ENCODE peak calls at places on chromosome 20, in eight cellular contexts. K is thoracic aorta; A is esophagus squamous epithelium; S is right lobe of liver; H is CD4-positive, alpha-beta T cell; M is OCI-LY7; O is pancreas; Q is HFFc6. E is an unnamed sample.

GRCh38 chr20:37529214-37529967 is 1.7 kb upstream of the BLCAP start:
- DNase-seq in K (no peak), A (no peak), S (no peak), H (no peak), M (peak; percentile 34), O (no peak), Q (no peak), E (no peak)

GRCh38 chr20:38001981-38002380 is 31.3 kb downstream of the TTI1 start:
- DNase-seq in K (no peak), A (no peak), S (no peak), H (peak; percentile 13), M (no peak), O (no peak), Q (no peak), E (no peak)

GRCh38 chr20:36717657-36718056 is 28.2 kb downstream of the NDRG3 start:
- DNase-seq in K (no peak), A (no peak), S (no peak), H (no peak), M (peak; percentile 31), O (no peak), Q (peak; percentile 2), E (no peak)

GRCh38 chr20:35271904-35272303 is 6.0 kb downstream of the MMP24OS start:
- DNase-seq in K (no peak), A (no peak), S (no peak), H (no peak), M (no peak), O (no peak), Q (peak; percentile 61), E (no peak)

GRCh38 chr20:310645-311044 is 13.3 kb downstream of the ZCCHC3 start:
- DNase-seq in K (no peak), A (no peak), S (no peak), H (no peak), M (no peak), O (no peak), Q (no peak), E (no peak)

GRCh38 chr20:50496773-50497375 is 13.3 kb upstream of the PTPN1 start:
- DNase-seq in K (no peak), A (no peak), S (no peak), H (no peak), M (no peak), O (no peak), Q (peak; percentile 44), E (no peak)

GRCh38 chr20:35768731-35769664 is 2.8 kb upstream of the PHF20 start:
- DNase-seq in K (peak; percentile 92), A (peak; percentile 40), S (peak; percentile 91), H (peak; percentile 17), M (no peak), O (peak; percentile 79), Q (peak; percentile 98), E (peak; percentile 55)

GRCh38 chr20:53940883-53941546 is 129.4 kb downstream of the BCAS1 start:
- DNase-seq in K (no peak), A (no peak), S (no peak), H (no peak), M (peak; percentile 44), O (no peak), Q (peak; percentile 91), E (peak; percentile 45)

GRCh38 chr20:48634641-48635040 is 193.2 kb downstream of the PREX1 start:
- DNase-seq in K (no peak), A (no peak), S (peak; percentile 13), H (no peak), M (no peak), O (no peak), Q (no peak), E (no peak)

GRCh38 chr20:33317424-33318095 is 34.5 kb downstream of the BPIFB1 start:
- DNase-seq in K (no peak), A (no peak), S (no peak), H (no peak), M (no peak), O (no peak), Q (no peak), E (no peak)

GRCh38 chr20:38962898-38963484 is 847 bp downstream of the DHX35 start:
- DNase-seq in K (no peak), A (no peak), S (no peak), H (no peak), M (peak; percentile 14), O (no peak), Q (no peak), E (no peak)

GRCh38 chr20:51383891-51384510 is 158.5 kb downstream of the NFATC2 start:
- DNase-seq in K (no peak), A (no peak), S (no peak), H (no peak), M (no peak), O (no peak), Q (no peak), E (no peak)

GRCh38 chr20:53911301-53911700 is 159.1 kb downstream of the BCAS1 start:
- DNase-seq in K (no peak), A (no peak), S (no peak), H (no peak), M (no peak), O (no peak), Q (no peak), E (no peak)

GRCh38 chr20:33859157-33859695 is 48.1 kb downstream of the CHMP4B start:
- DNase-seq in K (no peak), A (no peak), S (no peak), H (peak; percentile 39), M (peak; percentile 66), O (no peak), Q (no peak), E (no peak)

GRCh38 chr20:1332749-1333300 is 3.9 kb upstream of the SDCBP2 start:
- DNase-seq in K (no peak), A (no peak), S (no peak), H (no peak), M (no peak), O (no peak), Q (no peak), E (no peak)

GRCh38 chr20:3250091-3250504 is 11.1 kb upstream of the SLC4A11 start:
- DNase-seq in K (no peak), A (no peak), S (no peak), H (no peak), M (no peak), O (no peak), Q (no peak), E (peak; percentile 19)

GRCh38 chr20:62887147-62887859 is 25.7 kb upstream of the TCFL5 start:
- DNase-seq in K (no peak), A (no peak), S (peak; percentile 63), H (peak; percentile 41), M (no peak), O (no peak), Q (peak; percentile 84), E (no peak)

GRCh38 chr20:40970218-40970617 is 58.4 kb upstream of the TOP1 start:
- DNase-seq in K (no peak), A (no peak), S (no peak), H (no peak), M (no peak), O (no peak), Q (no peak), E (no peak)

GRCh38 chr20:49138431-49138830 is 49.7 kb downstream of the STAU1 start:
- DNase-seq in K (no peak), A (no peak), S (no peak), H (no peak), M (no peak), O (no peak), Q (no peak), E (no peak)

GRCh38 chr20:31934968-31935764 is 16.7 kb downstream of the PDRG1 start:
- DNase-seq in K (no peak), A (no peak), S (no peak), H (no peak), M (peak; percentile 48), O (no peak), Q (no peak), E (no peak)
- TF ChIP-seq CTCF in K (no peak), A (no peak), S (no peak), H (no peak), M (peak; percentile 62), O (no peak), Q (peak; percentile 14), E (no peak)

GRCh38 chr20:7272512-7272911 is 505.0 kb downstream of the BMP2 start:
- DNase-seq in K (no peak), A (no peak), S (no peak), H (no peak), M (no peak), O (no peak), Q (no peak), E (no peak)
- TF ChIP-seq CTCF in K (no peak), A (no peak), S (peak; percentile 61), H (no peak), M (peak; percentile 51), O (no peak), Q (no peak), E (peak; percentile 41)

DNA sequence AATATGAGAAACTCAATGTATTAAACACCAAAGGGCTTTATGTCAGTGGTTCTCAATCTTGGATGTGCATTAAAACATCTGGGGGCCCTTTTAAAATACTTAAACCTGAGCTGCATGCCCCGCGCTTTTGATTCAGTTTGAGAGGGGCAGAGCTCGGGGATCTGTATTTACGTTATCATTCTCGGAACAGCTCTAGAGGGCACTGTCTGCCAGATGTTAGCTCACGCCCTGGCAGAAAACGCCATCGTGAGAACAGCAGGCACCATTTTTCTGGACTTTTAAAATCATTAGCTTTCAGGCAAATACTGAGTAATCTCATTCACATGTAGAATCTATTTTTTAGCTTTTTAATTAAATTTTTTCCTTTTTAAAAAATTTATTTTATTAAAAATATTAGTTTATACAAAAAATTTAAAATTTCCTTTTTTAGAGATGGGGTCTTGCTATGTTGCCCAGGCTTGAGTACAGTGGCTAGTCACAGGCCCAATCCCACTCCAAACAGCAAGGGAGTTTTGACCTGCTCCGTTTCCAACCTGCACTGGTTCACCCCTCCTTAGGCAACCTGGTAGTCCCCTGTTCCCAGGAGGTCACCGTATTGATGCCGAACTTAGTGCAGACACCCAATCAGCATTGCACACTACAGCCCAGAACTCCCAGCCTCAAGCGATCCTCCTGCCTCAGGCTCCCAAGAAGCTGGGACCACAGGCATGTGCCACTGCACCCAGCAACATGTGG is 30.0 kb upstream of the ZNF133 start:
- DNase-seq in K (no peak), A (no peak), S (no peak), H (no peak), M (peak; percentile 7), O (no peak), Q (peak; percentile 5), E (no peak)
- TF ChIP-seq CTCF in K (no peak), A (no peak), S (no peak), H (no peak), M (peak; percentile 30), O (no peak), Q (peak; percentile 46), E (no peak)

GRCh38 chr20:59031326-59032022 is 661 bp downstream of the ATP5F1E start:
- DNase-seq in K (no peak), A (no peak), S (no peak), H (no peak), M (peak; percentile 48), O (no peak), Q (no peak), E (no peak)

GRCh38 chr20:59033616-59034165 is 1.6 kb upstream of the ATP5F1E start:
- DNase-seq in K (no peak), A (no peak), S (no peak), H (no peak), M (no peak), O (no peak), Q (no peak), E (no peak)

GRCh38 chr20:59033093-59033492 is 958 bp upstream of the ATP5F1E start:
- DNase-seq in K (no peak), A (no peak), S (no peak), H (no peak), M (no peak), O (no peak), Q (no peak), E (no peak)

GRCh38 chr20:59032023-59032712 is at the start of gene ATP5F1E:
- DNase-seq in K (peak; percentile 83), A (peak; percentile 77), S (peak; percentile 97), H (peak; percentile 96), M (peak; percentile 97), O (peak; percentile 97), Q (peak; percentile 90), E (peak; percentile 89)

GRCh38 chr20:59032713-59033059 is 551 bp upstream of the ATP5F1E start:
- DNase-seq in K (no peak), A (no peak), S (no peak), H (no peak), M (no peak), O (no peak), Q (peak; percentile 20), E (no peak)
- TF ChIP-seq CTCF in K (peak; percentile 44), A (peak; percentile 25), S (no peak), H (no peak), M (peak; percentile 56), O (peak; percentile 6), Q (no peak), E (peak; percentile 56)

E was measured in neural crest cell.